ENCODE peak calls at places on chromosomes 12 and 14, in seven cellular contexts. J, H, X, F, D, N and W are unnamed samples.

GRCh38 chr12:89707992-89708792 is 446 bp downstream of the ATP2B1 start:
- DNase-seq in D (peak; percentile 53), X (peak; percentile 21), H (no peak), J (no peak), N (peak; percentile 54), F (peak; percentile 59), W (peak; percentile 73)

GRCh38 chr14:56487761-56488160 is 91.8 kb upstream of the TMEM260 start:
- DNase-seq in X (peak; percentile 60), D (no peak), H (peak; percentile 43), J (no peak), N (no peak), F (no peak), W (peak; percentile 85)

GRCh38 chr12:100951756-100952155 is 157.2 kb downstream of the ANO4 start:
- DNase-seq in J (no peak), F (no peak), N (peak; percentile 30), D (no peak), X (peak; percentile 10), H (no peak), W (no peak)

GRCh38 chr12:74538491-74539258 is 1.0 kb downstream of the ATXN7L3B start:
- DNase-seq in H (no peak), X (peak; percentile 26), D (peak; percentile 60), N (no peak), F (peak; percentile 18), J (no peak), W (peak; percentile 40)

GRCh38 chr12:3364661-3365264 is 126.2 kb upstream of the PRMT8 start:
- DNase-seq in J (no peak), D (no peak), F (no peak), X (no peak), H (no peak), N (no peak), W (no peak)

GRCh38 chr12:120067084-120067869 is 49.3 kb downstream of the RAB35 start:
- DNase-seq in X (no peak), H (no peak), F (no peak), D (no peak), J (no peak), N (no peak), W (no peak)

GRCh38 chr12:54082402-54082892 is 28.8 kb downstream of the HOXC4 start:
- DNase-seq in X (no peak), D (peak; percentile 45), N (peak; percentile 46), F (peak; percentile 73), H (no peak), J (no peak), W (peak; percentile 13)

GRCh38 chr12:46110928-46111699 is 120.7 kb upstream of the SCAF11 start:
- DNase-seq in N (no peak), D (peak; percentile 39), H (no peak), X (no peak), J (no peak), F (no peak), W (no peak)

GRCh38 chr14:24395609-24396580 is 2.9 kb upstream of the NYNRIN start:
- DNase-seq in D (no peak), F (no peak), X (no peak), N (no peak), H (no peak), J (no peak), W (peak; percentile 30)

GRCh38 chr12:63753743-63754142 is 26.0 kb upstream of the RXYLT1 start:
- DNase-seq in J (no peak), H (no peak), F (no peak), X (peak; percentile 31), N (peak; percentile 34), D (no peak), W (peak; percentile 10)

GRCh38 chr12:114414031-114414865 is 8.3 kb upstream of the TBX5 start:
- DNase-seq in D (no peak), N (peak; percentile 57), H (no peak), J (no peak), F (peak; percentile 21), X (no peak), W (peak; percentile 70)
- TF ChIP-seq EZH2 in D (no peak), N (peak; percentile 86), H (peak; percentile 18), J (no peak), F (no peak), X (peak; percentile 51), W (no peak)

DNA sequence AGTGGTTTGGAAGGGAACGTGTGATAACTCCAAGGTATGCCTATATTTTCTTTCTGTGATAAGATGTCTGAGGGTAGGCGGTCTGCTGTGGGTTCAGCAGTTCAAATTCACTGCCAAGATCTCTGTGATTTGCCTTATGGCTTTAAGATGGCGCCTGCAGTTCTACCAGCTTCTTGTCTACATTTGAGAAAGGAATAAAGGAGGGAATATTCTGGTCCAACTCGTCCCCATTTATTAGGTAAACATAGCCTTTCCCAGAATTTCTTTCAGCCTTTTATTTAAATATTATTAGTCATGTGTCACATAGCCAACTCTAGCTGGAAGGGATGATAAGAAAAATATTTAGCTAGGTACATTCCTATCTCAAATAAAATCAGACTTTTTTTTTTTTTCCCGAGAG is 48.8 kb downstream of the KCNJ8 start:
- DNase-seq in H (no peak), J (no peak), N (no peak), F (no peak), X (peak; percentile 55), D (no peak), W (no peak)
- H3K9me2 ChIP-seq in H (no peaks in the 10 kb centered on the region), J (no peaks in the 10 kb centered on the region), N (no peaks in the 10 kb centered on the region), F (no peaks in the 10 kb centered on the region), X (no peaks in the 10 kb centered on the region), D (no peaks in the 10 kb centered on the region), W (no peaks in the 10 kb centered on the region)

GRCh38 chr12:131829795-131830334 is 1.7 kb downstream of the MMP17 start:
- DNase-seq in J (no peak), D (no peak), N (no peak), X (no peak), H (no peak), F (peak; percentile 18), W (peak; percentile 31)

GRCh38 chr12:131831635-131832041 is 3.4 kb downstream of the MMP17 start:
- DNase-seq in N (no peak), D (no peak), H (no peak), F (peak; percentile 5), J (no peak), X (peak; percentile 44), W (peak; percentile 85)

GRCh38 chr12:131832393-131833231 is 4.4 kb downstream of the MMP17 start:
- DNase-seq in D (no peak), X (peak; percentile 51), F (peak; percentile 7), J (no peak), H (no peak), N (no peak), W (peak; percentile 92)

GRCh38 chr12:131830335-131831020 is 2.3 kb downstream of the MMP17 start:
- DNase-seq in J (peak; percentile 23), H (peak; percentile 67), D (peak; percentile 15), F (peak; percentile 84), N (peak; percentile 68), X (peak; percentile 91), W (peak; percentile 97)

GRCh38 chr12:131831021-131831571 is 2.9 kb downstream of the MMP17 start:
- DNase-seq in J (no peak), H (no peak), D (no peak), X (peak; percentile 51), N (no peak), F (peak; percentile 48), W (peak; percentile 78)
- TF ChIP-seq EZH2 in J (no peak), H (no peak), D (no peak), X (no peak), N (no peak), F (no peak), W (no peak)

GRCh38 chr14:30655658-30656057 is 33.5 kb downstream of the SCFD1 start:
- DNase-seq in X (no peak), J (no peak), H (no peak), N (no peak), D (no peak), F (no peak), W (no peak)
- H3K9me2 ChIP-seq in X (no peaks in the 10 kb centered on the region), J (no peaks in the 10 kb centered on the region), H (no peaks in the 10 kb centered on the region), N (no peaks in the 10 kb centered on the region), D (no peaks in the 10 kb centered on the region), F (no peaks in the 10 kb centered on the region), W (no peaks in the 10 kb centered on the region)

DNA sequence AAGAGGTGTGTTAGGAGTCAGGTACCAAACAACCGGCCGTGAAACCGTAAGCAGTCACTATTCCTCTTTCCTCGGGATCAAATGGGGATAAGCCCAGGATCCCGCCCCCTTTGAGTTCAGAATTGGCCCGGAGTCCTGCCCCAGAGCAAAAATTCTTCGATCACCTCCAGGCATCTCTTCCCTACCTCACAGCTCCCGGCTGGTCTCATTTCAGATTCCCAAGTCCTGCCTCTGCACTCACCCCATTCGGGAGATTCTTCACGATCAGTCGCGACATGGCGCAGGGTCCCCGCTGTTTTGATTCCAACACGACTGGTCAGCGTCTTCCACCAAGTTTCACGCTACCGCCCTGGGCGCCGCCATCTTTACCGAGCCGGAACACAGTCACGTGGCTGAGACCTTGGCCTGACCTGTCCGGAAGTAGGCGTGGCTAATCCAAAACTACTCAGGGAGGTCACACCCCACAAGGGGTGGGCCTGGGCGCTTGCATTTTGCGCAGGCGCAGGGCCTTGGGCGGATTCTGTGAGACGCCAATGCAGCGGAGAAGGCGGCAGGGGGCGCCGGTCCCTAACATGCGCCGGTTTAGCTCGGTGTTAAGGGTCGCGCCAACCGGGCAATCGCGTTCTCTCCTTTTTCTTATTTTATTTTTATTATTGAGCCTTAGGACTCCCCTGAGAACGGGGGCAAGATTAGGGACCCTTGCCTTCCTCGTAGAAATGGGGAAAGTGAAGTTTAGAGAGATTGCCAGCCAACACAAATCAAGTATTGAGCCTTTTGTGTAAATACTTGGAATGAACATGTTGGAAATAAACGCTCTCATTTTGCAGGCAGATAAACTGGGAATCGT is at the start of gene RBM19:
- DNase-seq in J (peak; percentile 96), N (peak; percentile 100), X (peak; percentile 99), D (peak; percentile 93), F (peak; percentile 100), H (peak; percentile 89), W (peak; percentile 100)
- TF ChIP-seq EZH2 in J (no peak), N (no peak), X (no peak), D (no peak), F (no peak), H (no peak), W (no peak)

GRCh38 chr12:108635997-108636808 is 2.5 kb upstream of the SELPLG start:
- DNase-seq in D (peak; percentile 69), H (no peak), N (no peak), F (no peak), J (no peak), X (no peak), W (no peak)

GRCh38 chr12:108633081-108633533 is 587 bp downstream of the SELPLG start:
- DNase-seq in N (no peak), D (no peak), H (no peak), F (no peak), J (no peak), X (no peak), W (no peak)

GRCh38 chr12:108633534-108634224 is at the start of gene SELPLG:
- DNase-seq in N (no peak), F (no peak), H (no peak), X (no peak), J (no peak), D (peak; percentile 95), W (no peak)

GRCh38 chr12:108635201-108635996 is 1.7 kb upstream of the SELPLG start:
- DNase-seq in N (no peak), J (no peak), X (no peak), H (no peak), F (no peak), D (peak; percentile 98), W (no peak)

DNA sequence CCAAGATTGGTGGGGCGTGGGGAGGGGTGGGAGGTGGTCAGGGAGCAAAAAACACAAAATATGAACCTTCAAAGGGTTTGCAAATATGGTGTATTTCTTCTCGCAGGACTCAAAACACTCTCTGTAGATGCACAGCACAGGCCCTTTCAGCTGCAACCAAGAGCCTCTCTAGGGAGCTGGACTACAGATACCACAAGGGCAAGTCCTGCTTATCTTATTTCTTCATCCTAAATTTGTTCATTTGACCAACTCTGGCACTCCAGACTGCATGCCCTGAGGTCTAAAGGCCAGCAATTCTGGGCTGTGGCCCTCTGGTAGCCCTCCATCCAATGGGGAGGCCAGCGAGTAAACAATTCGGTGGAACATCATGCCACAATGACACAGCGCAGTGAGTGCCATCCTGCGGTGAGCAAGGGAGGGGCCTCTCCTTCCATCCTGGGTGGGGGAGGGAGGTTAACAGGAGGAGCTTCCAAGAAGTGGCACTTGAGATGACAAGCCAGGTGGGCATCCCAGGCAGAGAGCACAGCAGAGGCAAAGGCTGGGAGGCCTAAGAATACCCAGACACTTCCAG is 616 bp upstream of the SELPLG start:
- DNase-seq in H (peak; percentile 44), F (no peak), J (no peak), X (peak; percentile 41), N (no peak), D (peak; percentile 94), W (no peak)
- H3K9me2 ChIP-seq in H (no peaks in the 10 kb centered on the region), F (no peaks in the 10 kb centered on the region), J (no peaks in the 10 kb centered on the region), X (no peaks in the 10 kb centered on the region), N (no peaks in the 10 kb centered on the region), D (no peaks in the 10 kb centered on the region), W (no peaks in the 10 kb centered on the region)